ENCODE peak calls at places on chromosomes 3 and 15, in nine cellular contexts. X is psoas muscle, F is GM23248, Y is tibial artery, E is iPS DF 6.9, U is right atrium auricular region, M is GM12864, Z is MM.1S, A is brain microvascular endothelial cell. T is an unnamed sample.

GRCh38 chr15:56917652-56918045 is 795 bp upstream of the TCF12 start:
- DNase-seq in X (peak), F (peak), Y (peak), E (no peak), U (no peak), M (no peak), Z (peak), A (no peak), T (no peak)

GRCh38 chr3:89434621-89435380 is 327.4 kb downstream of the EPHA3 start:
- DNase-seq in X (no peak), F (no peak), Y (no peak), E (no peak), U (no peak), M (no peak), Z (no peak), A (no peak), T (no peak)

GRCh38 chr3:59299561-59299960 is 249.7 kb upstream of the CFAP20DC start:
- DNase-seq in X (no peak), F (no peak), Y (no peak), E (no peak), U (no peak), M (no peak), Z (no peak), A (no peak), T (no peak)

GRCh38 chr15:56202737-56203136 is 40.9 kb downstream of the RFX7 start:
- DNase-seq in X (no peak), F (no peak), Y (no peak), E (no peak), U (no peak), M (no peak), Z (no peak), A (no peak), T (no peak)

GRCh38 chr15:29045717-29046116 is 159.9 kb downstream of the APBA2 start:
- DNase-seq in X (no peak), F (peak), Y (no peak), E (no peak), U (no peak), M (no peak), Z (no peak), A (peak), T (no peak)

GRCh38 chr15:99729920-99730319 is 3.3 kb downstream of the LYSMD4 start:
- DNase-seq in X (no peak), F (peak), Y (no peak), E (no peak), U (no peak), M (no peak), Z (peak), A (peak), T (no peak)

GRCh38 chr3:129690406-129690805 is 83.9 kb upstream of the PLXND1 start:
- DNase-seq in X (no peak), F (peak), Y (no peak), E (peak), U (no peak), M (peak), Z (peak), A (peak), T (no peak)

GRCh38 chr3:53802256-53802880 is 43.9 kb downstream of the CHDH start:
- DNase-seq in X (no peak), F (no peak), Y (peak), E (no peak), U (no peak), M (no peak), Z (no peak), A (no peak), T (no peak)

GRCh38 chr3:157333551-157333991 is 103.1 kb upstream of the PTX3 start:
- DNase-seq in X (no peak), F (peak), Y (no peak), E (no peak), U (no peak), M (no peak), Z (no peak), A (peak), T (no peak)

DNA sequence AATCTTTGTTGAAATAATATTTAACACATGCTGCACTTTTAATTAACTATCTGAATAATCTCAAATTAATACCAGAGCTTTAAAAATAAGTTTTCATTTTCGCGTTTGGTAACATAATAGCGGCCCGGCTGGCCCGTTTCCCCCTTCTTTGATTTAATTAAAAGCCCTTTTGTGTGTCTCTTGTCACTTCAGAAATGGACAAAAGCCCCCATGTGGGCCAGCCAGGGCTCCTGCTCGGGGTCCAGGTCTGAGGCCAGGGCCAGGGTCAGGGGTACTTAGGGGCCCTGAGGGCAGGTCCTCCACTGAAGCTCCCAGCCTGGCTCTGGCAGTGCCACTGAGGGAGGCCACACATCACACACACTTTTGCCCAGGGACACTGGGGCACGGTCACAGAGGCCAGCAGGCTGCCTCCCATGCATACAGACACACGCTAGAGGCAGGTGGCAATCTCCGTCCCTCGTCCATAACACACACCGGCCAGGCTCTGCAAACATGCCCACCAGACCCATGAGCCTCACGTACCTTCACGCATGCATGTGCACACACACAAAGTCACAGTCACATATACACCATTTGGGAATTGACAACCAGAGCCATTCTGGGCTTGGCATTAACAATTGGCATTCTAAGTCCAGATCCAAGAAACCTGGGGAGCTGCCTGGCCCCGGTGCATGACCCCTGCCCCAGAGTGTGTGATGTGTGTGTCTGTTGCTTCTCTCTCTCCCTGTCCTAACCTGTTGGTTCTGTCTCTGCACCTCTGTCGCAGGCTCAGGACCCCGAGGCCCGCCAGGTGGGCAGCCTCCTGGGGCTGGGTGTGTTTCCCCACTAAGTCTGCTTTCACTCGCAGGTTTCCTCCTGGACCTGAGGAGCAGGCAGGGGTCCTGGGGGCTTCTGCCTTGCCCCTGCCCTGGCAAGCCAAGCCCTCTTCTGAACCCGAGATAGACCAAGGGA is 38.5 kb downstream of the DNAJB8 start:
- DNase-seq in X (peak), F (no peak), Y (no peak), E (no peak), U (no peak), M (no peak), Z (no peak), A (no peak), T (no peak)
- H3K4me3 ChIP-seq in X (no peak), F (no peak), Y (no peak), E (no peak), U (no peak), M (no peak), Z (no peak), A (no peak), T (no peak)

DNA sequence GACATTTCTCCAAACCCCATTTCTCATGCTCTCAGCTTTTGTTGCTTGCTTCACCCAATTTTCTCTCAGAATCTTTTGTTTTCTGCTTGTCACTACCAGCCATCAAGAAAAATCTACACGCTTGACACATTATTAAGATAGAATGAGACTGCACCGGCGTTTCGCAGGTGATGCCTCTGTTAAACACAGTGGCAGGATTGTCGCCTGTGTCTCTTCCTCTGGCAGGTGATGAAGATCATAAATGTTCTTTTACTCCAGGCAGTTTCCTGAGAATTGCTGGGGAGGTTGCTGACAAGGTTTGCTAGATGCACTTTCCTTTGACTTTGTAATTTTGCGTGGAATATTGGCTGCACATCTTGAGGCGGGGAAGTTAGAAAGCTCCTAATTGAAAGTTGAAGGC is 75.4 kb downstream of the IL1RAP start:
- DNase-seq in X (no peak), F (no peak), Y (no peak), E (no peak), U (no peak), M (no peak), Z (no peak), A (no peak), T (no peak)
- H3K4me3 ChIP-seq in X (no peak), F (no peak), Y (no peak), E (no peak), U (no peak), M (no peak), Z (no peak), A (no peak), T (no peak)

DNA sequence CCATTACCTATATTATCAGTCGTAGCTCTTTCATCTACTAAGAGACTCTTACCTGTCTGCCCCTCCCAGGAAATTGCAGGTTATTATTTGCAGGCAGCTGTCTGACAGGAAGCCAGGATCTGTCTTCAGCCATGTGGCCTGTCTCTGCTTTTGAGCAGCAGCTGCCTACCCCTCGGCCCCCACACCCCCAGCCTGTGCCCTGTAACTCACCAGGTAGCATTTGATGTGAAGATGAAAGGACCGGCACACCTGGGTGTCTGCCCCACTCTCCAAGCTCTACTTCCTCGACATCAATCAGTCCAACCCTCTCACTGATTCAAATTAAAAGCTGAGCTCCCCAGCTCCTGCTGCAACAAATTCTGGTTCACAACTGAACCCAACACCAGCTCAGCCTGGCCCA is 197.2 kb upstream of the CTNNB1 start:
- DNase-seq in X (no peak), F (no peak), Y (no peak), E (no peak), U (no peak), M (no peak), Z (peak), A (no peak), T (no peak)
- H3K4me3 ChIP-seq in X (no peak), F (no peak), Y (no peak), E (no peak), U (no peak), M (no peak), Z (no peak), A (no peak), T (no peak)

GRCh38 chr15:100849021-100849831 is 30.4 kb upstream of the ALDH1A3 start:
- DNase-seq in X (peak), F (peak), Y (no peak), E (no peak), U (peak), M (no peak), Z (peak), A (peak), T (no peak)
- H3K4me3 ChIP-seq in X (peak), F (peak), Y (peak), E (peak), U (peak), M (peak), Z (peak), A (peak), T (peak)

DNA sequence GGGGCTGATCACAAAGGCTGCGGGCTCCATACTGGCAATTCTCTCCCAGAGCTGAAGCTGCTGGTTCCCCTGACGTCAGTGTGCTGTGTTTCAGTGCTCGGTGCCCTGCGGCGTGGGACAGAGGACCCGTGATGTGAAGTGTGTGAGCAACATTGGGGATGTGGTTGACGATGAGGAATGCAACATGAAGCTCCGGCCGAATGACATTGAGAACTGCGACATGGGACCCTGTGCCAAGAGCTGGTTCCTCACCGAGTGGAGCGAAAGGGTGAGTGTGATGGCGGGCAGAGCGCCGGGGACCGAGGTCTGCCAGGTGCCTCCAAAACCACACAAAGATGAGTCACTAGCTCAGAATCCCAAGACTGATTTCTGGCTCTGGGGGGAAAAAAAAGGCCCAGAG is 62.0 kb upstream of the NR2E3 start:
- DNase-seq in X (no peak), F (peak), Y (no peak), E (no peak), U (no peak), M (no peak), Z (no peak), A (peak), T (no peak)
- H3K4me3 ChIP-seq in X (no peak), F (no peak), Y (no peak), E (no peak), U (no peak), M (no peak), Z (no peak), A (peak), T (no peak)

GRCh38 chr3:64687381-64687780 is 419 bp downstream of the ADAMTS9 start:
- DNase-seq in X (peak), F (no peak), Y (peak), E (no peak), U (no peak), M (no peak), Z (no peak), A (no peak), T (peak)
- H3K4me3 ChIP-seq in X (peak), F (peak), Y (peak), E (peak), U (peak), M (no peak), Z (no peak), A (peak), T (peak)

GRCh38 chr3:13057641-13058040 is 15.6 kb downstream of the IQSEC1 start:
- DNase-seq in X (no peak), F (no peak), Y (no peak), E (no peak), U (no peak), M (no peak), Z (no peak), A (no peak), T (no peak)

GRCh38 chr3:13053915-13054704 is 19.1 kb downstream of the IQSEC1 start:
- DNase-seq in X (no peak), F (no peak), Y (no peak), E (no peak), U (no peak), M (no peak), Z (no peak), A (no peak), T (no peak)

GRCh38 chr3:13054705-13055285 is 18.4 kb downstream of the IQSEC1 start:
- DNase-seq in X (no peak), F (no peak), Y (no peak), E (no peak), U (no peak), M (no peak), Z (no peak), A (no peak), T (no peak)

GRCh38 chr3:13053425-13053824 is 19.8 kb downstream of the IQSEC1 start:
- DNase-seq in X (no peak), F (no peak), Y (no peak), E (no peak), U (no peak), M (no peak), Z (no peak), A (no peak), T (no peak)

DNA sequence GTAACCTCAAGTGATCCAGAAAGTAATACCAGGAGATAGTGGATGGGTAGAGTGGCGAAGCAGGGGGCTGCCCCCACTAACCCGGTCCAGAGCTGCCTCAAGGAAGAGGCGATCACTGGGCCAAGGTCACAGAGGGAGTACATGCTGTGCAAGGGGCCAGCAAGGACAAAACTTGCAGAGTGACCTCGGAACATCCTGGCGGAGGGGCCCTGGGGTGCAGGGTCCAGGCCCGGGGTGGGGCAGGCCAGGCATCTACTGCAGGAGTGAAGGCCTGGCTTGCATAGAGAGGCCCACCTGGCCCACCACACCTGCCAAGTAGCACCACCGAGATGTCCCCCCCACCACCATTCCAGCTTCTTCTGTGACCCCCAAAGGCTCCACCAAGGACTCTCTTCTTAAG is 17.6 kb downstream of the IQSEC1 start:
- DNase-seq in X (no peak), F (no peak), Y (no peak), E (no peak), U (no peak), M (no peak), Z (no peak), A (no peak), T (no peak)
- H3K4me3 ChIP-seq in X (no peak), F (no peak), Y (no peak), E (no peak), U (no peak), M (no peak), Z (no peak), A (no peak), T (no peak)